ENCODE peak calls at places on chromosome 4, in four cellular contexts. One of them, this sample, is unnamed.
A peak's percentile ranks its signal among the peaks of the same experiment; 100 is the strongest.

GRCh38 chr4:31917334-31917733 is 1197.2 kb downstream of the PCDH7 start:
- DNase-seq in mesenchymal stem cell: no peak
- DNase-seq in neuronal stem cell: no peak
- DNase-seq in IMR-90: no peak
- DNase-seq in this sample: peak; percentile 62

GRCh38 chr4:38939150-38939549 is 71.5 kb downstream of the FAM114A1 start:
- DNase-seq in mesenchymal stem cell: no peak
- DNase-seq in IMR-90: no peak
- DNase-seq in neuronal stem cell: no peak
- DNase-seq in this sample: no peak

GRCh38 chr4:122863626-122864025 is 37.0 kb downstream of the FGF2 start:
- DNase-seq in neuronal stem cell: no peak
- DNase-seq in mesenchymal stem cell: no peak
- DNase-seq in IMR-90: no peak
- DNase-seq in this sample: no peak

GRCh38 chr4:110108470-110108869 is 89.9 kb downstream of the ELOVL6 start:
- DNase-seq in neuronal stem cell: no peak
- DNase-seq in mesenchymal stem cell: no peak
- DNase-seq in IMR-90: no peak
- DNase-seq in this sample: no peak

GRCh38 chr4:87803421-87803820 is 4.1 kb downstream of the IBSP start:
- DNase-seq in IMR-90: no peak
- DNase-seq in neuronal stem cell: no peak
- DNase-seq in mesenchymal stem cell: no peak
- DNase-seq in this sample: no peak

GRCh38 chr4:121785479-121785878 is 15.6 kb upstream of the EXOSC9 start:
- DNase-seq in neuronal stem cell: no peak
- DNase-seq in mesenchymal stem cell: no peak
- DNase-seq in IMR-90: no peak
- DNase-seq in this sample: peak; percentile 13

GRCh38 chr4:182384496-182385155 is 141.4 kb downstream of the TENM3 start:
- DNase-seq in neuronal stem cell: peak; percentile 53
- DNase-seq in mesenchymal stem cell: no peak
- DNase-seq in IMR-90: peak; percentile 20
- DNase-seq in this sample: no peak

GRCh38 chr4:186693159-186693815 is 30.4 kb downstream of the FAT1 start:
- DNase-seq in neuronal stem cell: no peak
- DNase-seq in IMR-90: peak; percentile 87
- DNase-seq in mesenchymal stem cell: peak; percentile 52
- DNase-seq in this sample: no peak

GRCh38 chr4:17511041-17511949 is 595 bp downstream of the QDPR start:
- DNase-seq in mesenchymal stem cell: peak; percentile 61
- DNase-seq in neuronal stem cell: peak; percentile 32
- DNase-seq in IMR-90: peak; percentile 33
- DNase-seq in this sample: peak; percentile 45

GRCh38 chr4:147049940-147050852 is 104.5 kb upstream of the TTC29 start:
- DNase-seq in neuronal stem cell: no peak
- DNase-seq in mesenchymal stem cell: peak; percentile 20
- DNase-seq in IMR-90: peak; percentile 56
- DNase-seq in this sample: no peak

GRCh38 chr4:176964116-176964691 is 171.5 kb upstream of the VEGFC start:
- DNase-seq in neuronal stem cell: no peak
- DNase-seq in IMR-90: no peak
- DNase-seq in mesenchymal stem cell: no peak
- DNase-seq in this sample: no peak

GRCh38 chr4:185203380-185204237 is at the start of gene CFAP97:
- DNase-seq in mesenchymal stem cell: peak; percentile 93
- DNase-seq in neuronal stem cell: peak; percentile 52
- DNase-seq in IMR-90: peak; percentile 87
- DNase-seq in this sample: peak; percentile 87

GRCh38 chr4:42965326-42965725 is 72.8 kb downstream of the GRXCR1 start:
- DNase-seq in mesenchymal stem cell: no peak
- DNase-seq in IMR-90: no peak
- DNase-seq in neuronal stem cell: no peak
- DNase-seq in this sample: no peak

GRCh38 chr4:108651068-108651794 is 832 bp downstream of the OSTC start:
- DNase-seq in mesenchymal stem cell: peak; percentile 68
- DNase-seq in IMR-90: peak; percentile 72
- DNase-seq in neuronal stem cell: peak; percentile 9
- DNase-seq in this sample: peak; percentile 49

GRCh38 chr4:143482753-143483362 is 30.6 kb upstream of the SMARCA5 start:
- DNase-seq in mesenchymal stem cell: peak; percentile 64
- DNase-seq in neuronal stem cell: peak; percentile 17
- DNase-seq in IMR-90: peak; percentile 71
- DNase-seq in this sample: peak; percentile 34

GRCh38 chr4:169345207-169345788 is 74.5 kb upstream of the SH3RF1 start:
- DNase-seq in IMR-90: peak; percentile 86
- DNase-seq in neuronal stem cell: no peak
- DNase-seq in mesenchymal stem cell: no peak
- DNase-seq in this sample: no peak

DNA sequence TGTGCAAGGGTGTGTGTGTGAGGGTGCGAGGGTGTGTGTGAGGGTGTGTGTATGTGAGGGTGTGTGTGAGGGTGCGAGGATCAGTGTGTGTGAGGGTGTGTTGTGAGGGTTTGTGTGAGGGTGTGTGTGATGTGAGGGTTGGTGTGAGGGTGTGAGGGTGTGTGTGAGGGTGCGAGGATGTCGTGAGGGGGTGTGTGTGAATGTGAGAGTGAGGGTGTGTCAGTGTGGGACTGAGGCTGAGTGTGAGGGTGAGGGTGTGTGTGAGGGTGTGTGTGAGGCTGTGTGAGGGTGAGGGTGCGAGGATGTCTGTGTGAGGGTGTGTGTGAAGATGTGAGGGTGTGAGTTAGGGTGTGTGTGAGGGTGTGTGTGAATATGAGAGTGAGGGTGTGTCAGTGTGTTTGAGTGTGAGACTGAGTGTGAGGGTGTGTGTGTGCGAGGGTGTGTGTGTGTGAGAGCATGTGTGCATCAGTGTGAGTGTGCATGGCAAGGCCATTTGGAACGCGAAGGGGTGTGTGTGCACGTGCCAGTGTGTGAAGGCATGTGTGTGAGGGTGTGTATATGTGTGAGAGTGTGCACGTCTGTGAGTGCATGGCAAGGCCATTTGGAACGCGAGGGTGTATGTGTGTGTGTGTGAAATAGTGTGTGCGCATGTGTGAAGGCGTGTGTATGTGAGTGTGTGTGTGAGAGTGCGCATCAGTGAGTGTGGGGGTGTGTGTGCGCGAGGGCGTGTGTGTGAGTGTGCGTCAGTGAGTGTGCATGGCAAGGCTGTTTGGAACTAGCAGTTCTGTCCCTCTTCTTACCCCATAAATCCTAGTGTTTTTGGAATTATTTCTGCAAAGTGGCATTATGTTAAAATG is 69.8 kb downstream of the RGS12 start:
- DNase-seq in neuronal stem cell: no peak
- DNase-seq in mesenchymal stem cell: no peak
- DNase-seq in IMR-90: no peak
- DNase-seq in this sample: no peak
- H2BK5ac ChIP-seq in neuronal stem cell: no peak overlapping the region
- H2BK5ac ChIP-seq in mesenchymal stem cell: no peak overlapping the region
- H2BK5ac ChIP-seq in IMR-90: peak overlapping the region; percentile 54
- H2BK5ac ChIP-seq in this sample: no peak overlapping the region

DNA sequence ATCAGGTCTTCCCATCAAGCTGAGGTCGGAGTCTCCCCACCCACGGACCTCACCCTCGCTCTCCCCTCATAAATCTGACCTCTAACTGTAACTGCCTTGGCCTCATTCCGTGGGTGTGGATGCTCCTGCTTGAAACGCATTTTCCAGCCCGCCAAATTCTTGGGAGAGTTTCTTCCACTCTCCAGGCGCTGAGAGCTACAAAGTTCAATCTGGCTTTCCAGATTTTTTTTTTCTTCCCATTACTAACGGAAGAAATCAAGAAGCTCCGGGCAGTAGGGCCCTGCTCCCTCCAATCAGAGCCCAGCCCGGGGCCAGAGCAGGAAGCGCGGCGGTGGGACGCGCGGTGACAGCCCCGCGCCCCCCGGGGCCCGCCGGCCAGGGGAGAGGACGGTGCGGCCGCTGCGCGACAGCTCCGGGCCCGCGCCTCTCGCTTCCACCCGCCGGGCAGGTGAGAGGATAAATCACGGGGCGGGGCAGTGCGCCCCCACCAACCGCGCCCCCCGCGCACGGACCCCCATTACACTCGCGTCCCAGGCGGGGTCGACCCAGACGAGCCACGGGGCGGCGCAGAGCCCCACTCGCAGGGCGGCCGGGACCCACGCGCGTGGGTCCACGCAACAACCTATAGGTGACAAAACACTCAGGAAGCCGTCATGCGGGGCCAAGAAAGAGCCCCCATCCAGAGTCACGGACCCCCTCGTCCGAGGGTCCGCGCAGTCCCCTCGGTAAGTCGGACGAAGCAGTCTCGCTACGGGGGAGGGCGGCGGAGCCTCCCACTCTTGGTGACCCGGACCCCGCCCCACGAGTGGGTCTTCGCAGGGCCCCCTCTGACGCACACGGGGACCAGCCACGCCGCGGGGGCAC is 916 bp downstream of the AFAP1 start:
- DNase-seq in IMR-90: peak; percentile 45
- DNase-seq in neuronal stem cell: no peak
- DNase-seq in mesenchymal stem cell: peak; percentile 65
- DNase-seq in this sample: peak; percentile 40
- H2BK120ac ChIP-seq in IMR-90: peak overlapping the region; percentile 48
- H2BK120ac ChIP-seq in neuronal stem cell: no peak overlapping the region
- H2BK120ac ChIP-seq in mesenchymal stem cell: peak overlapping the region; percentile 98
- H2BK120ac ChIP-seq in this sample: peak overlapping the region; percentile 91

GRCh38 chr4:158940276-158940675 is 162.6 kb upstream of the RAPGEF2 start:
- DNase-seq in neuronal stem cell: no peak
- DNase-seq in mesenchymal stem cell: no peak
- DNase-seq in IMR-90: no peak
- DNase-seq in this sample: no peak

GRCh38 chr4:158930573-158930972 is 161.7 kb downstream of the FNIP2 start:
- DNase-seq in neuronal stem cell: no peak
- DNase-seq in IMR-90: no peak
- DNase-seq in mesenchymal stem cell: peak; percentile 18
- DNase-seq in this sample: peak; percentile 39

GRCh38 chr4:158936238-158936637 is 166.6 kb upstream of the RAPGEF2 start:
- DNase-seq in IMR-90: no peak
- DNase-seq in neuronal stem cell: no peak
- DNase-seq in mesenchymal stem cell: peak; percentile 26
- DNase-seq in this sample: peak; percentile 42

GRCh38 chr4:158938462-158939044 is 164.3 kb upstream of the RAPGEF2 start:
- DNase-seq in neuronal stem cell: no peak
- DNase-seq in IMR-90: peak; percentile 40
- DNase-seq in mesenchymal stem cell: no peak
- DNase-seq in this sample: peak; percentile 41

GRCh38 chr4:158934996-158935669 is 166.3 kb downstream of the FNIP2 start:
- DNase-seq in mesenchymal stem cell: no peak
- DNase-seq in IMR-90: peak; percentile 17
- DNase-seq in neuronal stem cell: peak; percentile 23
- DNase-seq in this sample: peak; percentile 84
- H2BK5ac ChIP-seq in mesenchymal stem cell: no peak overlapping the region
- H2BK5ac ChIP-seq in IMR-90: no peak overlapping the region
- H2BK5ac ChIP-seq in neuronal stem cell: no peak overlapping the region
- H2BK5ac ChIP-seq in this sample: no peak overlapping the region

DNA sequence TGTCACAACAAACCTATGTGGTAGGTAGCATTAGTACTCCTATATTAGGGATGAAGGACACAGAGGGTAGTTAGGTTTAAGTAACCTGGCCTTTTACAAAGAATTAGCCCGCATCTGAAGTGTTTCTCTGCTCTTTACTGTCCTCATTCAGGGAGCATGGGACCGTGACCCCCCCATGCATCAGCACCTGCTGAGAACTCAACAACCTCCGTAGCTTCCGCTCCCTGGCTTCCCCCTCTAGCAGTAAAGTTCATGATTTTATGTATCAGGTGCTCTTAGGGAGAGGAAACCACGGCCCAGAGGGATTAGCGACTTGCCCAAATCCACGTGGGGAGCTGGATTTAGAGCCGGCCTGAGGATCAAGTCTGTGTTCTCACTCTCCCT is 284.6 kb upstream of the GATB start:
- DNase-seq in IMR-90: no peak
- DNase-seq in neuronal stem cell: no peak
- DNase-seq in mesenchymal stem cell: no peak
- DNase-seq in this sample: no peak
- H2BK120ac ChIP-seq in IMR-90: no peak overlapping the region
- H2BK120ac ChIP-seq in neuronal stem cell: no peak overlapping the region
- H2BK120ac ChIP-seq in mesenchymal stem cell: peak overlapping the region; percentile 74
- H2BK120ac ChIP-seq in this sample: peak overlapping the region; percentile 70

DNA sequence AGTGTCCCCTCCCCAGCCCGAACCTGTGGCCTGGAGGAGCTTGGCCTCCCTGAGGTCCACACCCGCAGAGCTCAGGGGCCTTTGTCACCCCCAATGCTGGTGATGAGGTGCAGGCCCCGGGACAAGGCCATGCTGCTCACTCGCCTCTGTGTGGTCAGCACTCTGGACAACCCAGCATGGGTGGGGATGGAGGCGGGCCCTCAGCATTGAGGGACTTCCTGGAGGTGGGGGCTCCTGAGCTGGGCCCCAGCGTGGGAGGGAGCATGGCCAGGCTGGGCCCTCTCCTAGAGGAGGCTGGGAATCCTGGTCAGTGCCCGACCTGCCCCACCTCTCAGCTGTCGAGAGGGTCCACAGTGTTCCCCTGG is 30.6 kb downstream of the TACC3 start:
- DNase-seq in mesenchymal stem cell: no peak
- DNase-seq in neuronal stem cell: no peak
- DNase-seq in IMR-90: no peak
- DNase-seq in this sample: no peak
- H2BK5ac ChIP-seq in mesenchymal stem cell: no peak overlapping the region
- H2BK5ac ChIP-seq in neuronal stem cell: peak overlapping the region; percentile 75
- H2BK5ac ChIP-seq in IMR-90: no peak overlapping the region
- H2BK5ac ChIP-seq in this sample: no peak overlapping the region

DNA sequence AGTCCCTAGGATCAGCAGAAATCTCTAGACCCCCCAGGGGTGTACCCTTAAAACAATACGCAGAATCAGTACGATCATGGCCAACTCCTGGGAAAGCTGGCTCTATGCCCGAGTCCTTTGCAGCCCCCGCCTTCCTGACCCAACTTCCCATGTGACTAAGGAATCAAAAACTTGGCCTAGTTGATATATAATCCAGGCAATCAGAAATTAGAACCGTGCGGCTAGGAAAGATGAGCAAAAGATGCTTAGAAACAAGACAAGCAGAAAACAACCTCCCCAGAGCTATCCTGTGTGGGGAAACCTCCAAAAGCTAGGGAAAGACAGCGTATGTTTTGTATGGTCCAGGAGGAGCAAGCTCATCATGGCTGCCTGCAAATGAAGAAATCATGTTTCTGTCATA is 110.0 kb downstream of the PPARGC1A start:
- DNase-seq in mesenchymal stem cell: no peak
- DNase-seq in IMR-90: no peak
- DNase-seq in neuronal stem cell: no peak
- DNase-seq in this sample: no peak
- H2BK120ac ChIP-seq in mesenchymal stem cell: no peak overlapping the region
- H2BK120ac ChIP-seq in IMR-90: no peak overlapping the region
- H2BK120ac ChIP-seq in neuronal stem cell: no peak overlapping the region
- H2BK120ac ChIP-seq in this sample: no peak overlapping the region

DNA sequence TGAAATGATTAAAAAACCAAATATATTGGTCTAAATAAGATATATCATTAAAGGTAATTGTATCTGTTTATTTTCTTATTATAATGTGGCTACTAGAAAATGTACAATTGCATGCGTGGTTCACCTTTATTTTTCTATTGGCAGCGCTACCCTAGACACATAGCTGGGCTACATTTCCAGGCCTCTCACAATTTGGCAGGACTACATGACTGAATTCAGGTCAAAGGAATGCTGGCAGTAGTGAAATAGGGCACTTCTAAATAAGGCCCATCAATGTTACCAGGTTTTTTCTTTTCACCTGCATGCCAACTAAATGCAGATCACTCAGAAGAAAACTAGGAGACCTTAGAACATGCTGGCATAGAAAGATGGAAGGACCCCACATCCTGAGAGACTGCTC is 1072.9 kb upstream of the SLIT2 start:
- DNase-seq in neuronal stem cell: no peak
- DNase-seq in IMR-90: no peak
- DNase-seq in mesenchymal stem cell: no peak
- DNase-seq in this sample: no peak
- H2BK5ac ChIP-seq in neuronal stem cell: no peak overlapping the region
- H2BK5ac ChIP-seq in IMR-90: no peak overlapping the region
- H2BK5ac ChIP-seq in mesenchymal stem cell: no peak overlapping the region
- H2BK5ac ChIP-seq in this sample: no peak overlapping the region

This sample was measured in trophoblast cell.